ENCODE peak calls at places on chromosomes 12 and 14, in ten cellular contexts. D is lung, I is mesendoderm, M is NCI-H1694, U is A172, T is amniotic stem cell, Z is non-pigmented ciliary epithelial cell, K is H1, N is GM13976, E is stromal cell of bone marrow. F is an unnamed sample.

GRCh38 chr14:99566009-99566389 is 38.0 kb downstream of the CCDC85C start:
- DNase-seq in Z (no peak), K (no peak), N (no peak), M (no peak), U (no peak), E (no peak), I (no peak), D (no peak), T (no peak), F (no peak)

GRCh38 chr12:12645485-12645884 is 33.8 kb downstream of the CREBL2 start:
- DNase-seq in Z (no peak), U (no peak), K (no peak), I (peak), D (no peak), N (peak), T (no peak), E (peak), M (no peak), F (no peak)

GRCh38 chr14:92542766-92543554 is 29.4 kb downstream of the RIN3 start:
- DNase-seq in M (no peak), U (no peak), D (no peak), T (no peak), I (no peak), K (no peak), N (no peak), E (no peak), Z (no peak), F (no peak)

GRCh38 chr12:104182144-104182543 is 33.4 kb upstream of the TXNRD1 start:
- DNase-seq in E (peak), U (no peak), I (no peak), K (no peak), N (no peak), T (no peak), Z (peak), D (peak), M (no peak), F (no peak)

GRCh38 chr14:21711360-21711961 is 37.8 kb upstream of the OR4E1 start:
- DNase-seq in T (peak), M (peak), K (no peak), E (peak), U (peak), N (peak), Z (peak), I (peak), D (no peak), F (no peak)

GRCh38 chr12:52209321-52209720 is 17.5 kb upstream of the KRT80 start:
- DNase-seq in K (no peak), N (peak), I (no peak), Z (no peak), T (no peak), U (peak), E (no peak), D (no peak), M (no peak), F (no peak)

GRCh38 chr12:132475304-132476037 is 14.5 kb upstream of the FBRSL1 start:
- DNase-seq in Z (no peak), I (no peak), N (no peak), T (no peak), D (no peak), K (no peak), U (no peak), E (no peak), M (no peak), F (no peak)

GRCh38 chr12:84910549-84911241 is 1.9 kb downstream of the SLC6A15 start:
- DNase-seq in U (peak), T (no peak), Z (no peak), D (no peak), K (no peak), I (peak), M (no peak), E (no peak), N (no peak), F (no peak)

GRCh38 chr12:106839343-106839742 is 64.9 kb downstream of the RIC8B start:
- DNase-seq in D (no peak), E (no peak), Z (no peak), K (no peak), N (no peak), I (peak), M (no peak), T (no peak), U (no peak), F (no peak)

GRCh38 chr12:3054993-3055711 is 22.0 kb upstream of the TSPAN9 start:
- DNase-seq in I (no peak), D (no peak), T (no peak), U (no peak), Z (no peak), K (no peak), E (no peak), M (no peak), N (no peak), F (no peak)

GRCh38 chr12:27333311-27334009 is 824 bp downstream of the BMAL2 start:
- DNase-seq in U (no peak), D (no peak), N (peak), I (no peak), K (peak), M (peak), E (no peak), T (no peak), Z (no peak), F (peak)

GRCh38 chr12:132143328-132144071 is 619 bp downstream of the DDX51 start:
- DNase-seq in I (no peak), T (no peak), E (no peak), N (no peak), Z (no peak), U (no peak), D (no peak), K (no peak), M (no peak), F (no peak)

GRCh38 chr12:3533703-3534386 is 42.8 kb downstream of the PRMT8 start:
- DNase-seq in U (no peak), D (peak), M (peak), N (no peak), K (peak), E (peak), I (peak), T (no peak), Z (no peak), F (no peak)

GRCh38 chr14:23406244-23406643 is 1.8 kb downstream of the MYH6 start:
- DNase-seq in N (no peak), K (no peak), E (no peak), M (peak), Z (no peak), I (no peak), U (no peak), D (no peak), T (no peak), F (no peak)

GRCh38 chr14:73755434-73756014 is 41.3 kb upstream of the PNMA1 start:
- DNase-seq in U (no peak), K (no peak), N (no peak), M (no peak), Z (no peak), E (no peak), D (no peak), T (no peak), I (no peak), F (no peak)

GRCh38 chr12:77845831-77846230 is 15.1 kb downstream of the NAV3 start:
- DNase-seq in U (peak), Z (peak), I (no peak), M (no peak), N (no peak), D (no peak), E (peak), T (peak), K (no peak), F (no peak)

GRCh38 chr12:109494348-109494881 is 17.0 kb downstream of the UBE3B start:
- DNase-seq in K (no peak), I (no peak), M (no peak), D (no peak), E (no peak), N (no peak), U (no peak), Z (no peak), T (no peak), F (no peak)

GRCh38 chr12:106415134-106415533 is 57.6 kb downstream of the POLR3B start:
- DNase-seq in M (no peak), D (no peak), Z (peak), K (no peak), E (peak), T (no peak), I (no peak), U (peak), N (no peak), F (no peak)

GRCh38 chr12:48454675-48455074 is 17.7 kb upstream of the ANP32D start:
- DNase-seq in Z (peak), U (peak), I (peak), E (peak), K (no peak), D (no peak), N (no peak), M (no peak), T (no peak), F (no peak)

GRCh38 chr12:121916719-121917118 is 1.7 kb upstream of the CFAP251 start:
- DNase-seq in I (no peak), M (no peak), E (no peak), U (no peak), T (no peak), D (no peak), K (no peak), Z (no peak), N (no peak), F (no peak)

F was measured in NK-92 treated with Interleukin-12 subunit alpha and Interleukin-12 subunit beta, amount 100 ng/mL, for 24 hours.